ENCODE peak calls at places on chromosomes 3 and 15, in five cellular contexts. H is HFFc6, N is NCI-H69, C is esophagus muscularis mucosa, M is Caki2. L is an unnamed sample.

GRCh38 chr3:195524171-195524896 is 18.8 kb downstream of the PPP1R2 start:
- DNase-seq in H (no peak), N (no peak), C (no peak), M (no peak), L (no peak)

GRCh38 chr3:67384790-67385397 is 269.5 kb downstream of the SUCLG2 start:
- DNase-seq in H (no peak), N (peak; percentile 55), C (no peak), M (no peak), L (no peak)

GRCh38 chr15:101267320-101268104 is 9.8 kb downstream of the SELENOS start:
- DNase-seq in H (peak; percentile 87), N (peak; percentile 13), C (no peak), M (no peak), L (no peak)

GRCh38 chr3:128787256-128788253 is 61.6 kb downstream of the RAB7A start:
- DNase-seq in H (peak; percentile 47), N (peak; percentile 3), C (no peak), M (peak; percentile 54), L (no peak)

GRCh38 chr15:94066811-94067210 is 164.6 kb upstream of the MCTP2 start:
- DNase-seq in H (no peak), N (no peak), C (no peak), M (no peak), L (no peak)

GRCh38 chr15:51861557-51862350 is 32.3 kb downstream of the TMOD3 start:
- DNase-seq in H (no peak), N (no peak), C (no peak), M (no peak), L (no peak)

GRCh38 chr15:51129513-51130197 is 34.9 kb upstream of the TNFAIP8L3 start:
- DNase-seq in H (no peak), N (peak; percentile 98), C (no peak), M (no peak), L (no peak)

GRCh38 chr15:70196314-70197291 is 98.9 kb upstream of the TLE3 start:
- DNase-seq in H (no peak), N (peak; percentile 94), C (no peak), M (peak; percentile 50), L (peak; percentile 94)

GRCh38 chr15:80567721-80568157 is 127.4 kb upstream of the ABHD17C start:
- DNase-seq in H (peak; percentile 83), N (peak; percentile 69), C (no peak), M (peak; percentile 57), L (no peak)

GRCh38 chr3:84965141-84965540 is 6.4 kb downstream of the CADM2 start:
- DNase-seq in H (no peak), N (peak; percentile 84), C (no peak), M (peak; percentile 7), L (no peak)

GRCh38 chr3:138479355-138479964 is 45.0 kb downstream of the ESYT3 start:
- DNase-seq in H (peak; percentile 41), N (peak; percentile 50), C (no peak), M (peak; percentile 33), L (no peak)

GRCh38 chr3:4776980-4777581 is 202.2 kb upstream of the BHLHE40 start:
- DNase-seq in H (no peak), N (peak; percentile 82), C (no peak), M (no peak), L (no peak)

GRCh38 chr3:153291052-153291689 is 129.1 kb downstream of the RAP2B start:
- DNase-seq in H (peak; percentile 29), N (peak; percentile 56), C (no peak), M (no peak), L (no peak)

GRCh38 chr3:118938183-118938961 is 96.3 kb downstream of the IGSF11 start:
- DNase-seq in H (no peak), N (no peak), C (no peak), M (peak; percentile 54), L (no peak)

GRCh38 chr3:123765475-123766166 is 118.5 kb downstream of the MYLK start:
- DNase-seq in H (no peak), N (no peak), C (no peak), M (no peak), L (no peak)

GRCh38 chr15:39666671-39667070 is 85.8 kb downstream of the THBS1 start:
- DNase-seq in H (peak; percentile 37), N (no peak), C (no peak), M (peak; percentile 35), L (no peak)

GRCh38 chr15:77974416-77975331 is 102.8 kb downstream of the TBC1D2B start:
- DNase-seq in H (no peak), N (peak; percentile 7), C (no peak), M (no peak), L (peak; percentile 67)

GRCh38 chr15:93018574-93018973 is 70.4 kb downstream of the RGMA start:
- DNase-seq in H (no peak), N (no peak), C (no peak), M (no peak), L (no peak)

L was measured in vagina.